ENCODE peak calls at places on chromosomes 6 and 20, in four cellular contexts. F is CD8-positive, alpha-beta T cell; B is HCT116; E is PC-9. C is an unnamed sample. For H3K4me1, the result is how much of the 10 kb centered on the place peaks cover.

GRCh38 chr6:139060332-139060731 is 31.8 kb downstream of the ABRACL start:
- DNase-seq in E (no peak), B (no peak), F (no peak), C (no peak)

GRCh38 chr6:136334853-136335252 is 45.2 kb upstream of the BCLAF1 start:
- DNase-seq in F (no peak), B (no peak), E (no peak), C (no peak)

GRCh38 chr6:97812940-97813339 is 529.9 kb upstream of the MMS22L start:
- DNase-seq in B (no peak), F (no peak), E (no peak), C (no peak)

GRCh38 chr6:155190667-155191066 is 73.1 kb upstream of the CLDN20 start:
- DNase-seq in E (no peak), F (no peak), B (no peak), C (no peak)

GRCh38 chr6:45116714-45117410 is 211.3 kb upstream of the RUNX2 start:
- DNase-seq in F (no peak), B (no peak), E (no peak), C (no peak)

GRCh38 chr6:26045046-26045938 is 41.9 kb upstream of the HFE start:
- DNase-seq in E (peak), F (peak), B (no peak), C (peak)

GRCh38 chr20:52016022-52016421 is 175.6 kb downstream of the ZFP64 start:
- DNase-seq in F (no peak), E (no peak), B (no peak), C (no peak)

GRCh38 chr20:53889411-53890148 is 180.8 kb downstream of the BCAS1 start:
- DNase-seq in F (no peak), E (no peak), B (no peak), C (no peak)

GRCh38 chr6:168538892-168539811 is 98.2 kb downstream of the SMOC2 start:
- DNase-seq in B (no peak), F (no peak), E (no peak), C (no peak)

GRCh38 chr6:111484655-111484974 is 1.6 kb upstream of the REV3L start:
- DNase-seq in F (no peak), B (no peak), E (no peak), C (no peak)

GRCh38 chr6:45650527-45651135 is 272.9 kb upstream of the SUPT3H start:
- DNase-seq in F (no peak), B (peak), E (peak), C (no peak)

GRCh38 chr6:151391471-151392428 is at the start of gene ZBTB2:
- DNase-seq in B (no peak), F (peak), E (peak), C (peak)

GRCh38 chr6:138278326-138278725 is 60.0 kb upstream of the PBOV1 start:
- DNase-seq in F (no peak), B (no peak), E (no peak), C (no peak)

GRCh38 chr6:37988131-37988530 is 168.6 kb downstream of the ZFAND3 start:
- DNase-seq in B (no peak), E (no peak), F (no peak), C (no peak)

GRCh38 chr20:20317195-20318113 is 50.5 kb upstream of the INSM1 start:
- DNase-seq in F (no peak), B (no peak), E (no peak), C (no peak)

GRCh38 chr6:118124851-118125250 is 217.8 kb downstream of the SLC35F1 start:
- DNase-seq in E (no peak), B (no peak), F (no peak), C (no peak)

GRCh38 chr20:12827796-12828406 is 180.9 kb upstream of the SPTLC3 start:
- DNase-seq in F (no peak), E (no peak), B (no peak), C (no peak)

GRCh38 chr6:52538252-52538905 is 38.5 kb downstream of the TRAM2 start:
- DNase-seq in B (no peak), F (no peak), E (no peak), C (no peak)

GRCh38 chr6:24272148-24272547 is 85.7 kb downstream of the DCDC2 start:
- DNase-seq in E (no peak), B (no peak), F (no peak), C (no peak)

GRCh38 chr20:33370296-33370695 is 31.0 kb downstream of the CDK5RAP1 start:
- DNase-seq in F (peak), B (no peak), E (no peak), C (no peak)

GRCh38 chr6:167087857-167088256 is 35.0 kb upstream of the CCR6 start:
- DNase-seq in F (no peak), B (no peak), E (no peak), C (no peak)

GRCh38 chr6:106745824-106746610 is 116.6 kb downstream of the QRSL1 start:
- DNase-seq in B (no peak), E (peak), F (no peak), C (no peak)

GRCh38 chr6:76703786-76704185 is 631.3 kb upstream of the IMPG1 start:
- DNase-seq in B (no peak), E (no peak), F (no peak), C (no peak)

GRCh38 chr20:56504373-56505005 is 20.1 kb upstream of the FAM209A start:
- DNase-seq in E (no peak), F (peak), B (no peak), C (no peak)

GRCh38 chr6:17712573-17712972 is 5.8 kb upstream of the NUP153 start:
- DNase-seq in B (no peak), E (no peak), F (no peak), C (no peak)

GRCh38 chr6:21665101-21665435 is 71.5 kb downstream of the SOX4 start:
- DNase-seq in F (no peak), E (no peak), B (no peak), C (no peak)

GRCh38 chr6:14542670-14543366 is 425.2 kb downstream of the CD83 start:
- DNase-seq in B (peak), E (no peak), F (peak), C (no peak)

GRCh38 chr6:111478749-111479148 is 4.3 kb downstream of the REV3L start:
- DNase-seq in B (peak), F (no peak), E (peak), C (no peak)

GRCh38 chr6:139240161-139241010 is 51.4 kb downstream of the TXLNB start:
- DNase-seq in F (no peak), B (no peak), E (no peak), C (no peak)

GRCh38 chr6:158660331-158660730 is 10.5 kb downstream of the SYTL3 start:
- DNase-seq in F (peak), B (no peak), E (peak), C (no peak)

GRCh38 chr6:144478487-144478886 is 193.4 kb downstream of the UTRN start:
- DNase-seq in B (no peak), F (no peak), E (no peak), C (peak)

GRCh38 chr6:133705071-133705470 is 183.8 kb upstream of the TCF21 start:
- DNase-seq in E (no peak), B (no peak), F (no peak), C (no peak)

GRCh38 chr6:84061613-84062398 is 28.2 kb downstream of the MRAP2 start:
- DNase-seq in B (no peak), E (no peak), F (no peak), C (no peak)

DNA sequence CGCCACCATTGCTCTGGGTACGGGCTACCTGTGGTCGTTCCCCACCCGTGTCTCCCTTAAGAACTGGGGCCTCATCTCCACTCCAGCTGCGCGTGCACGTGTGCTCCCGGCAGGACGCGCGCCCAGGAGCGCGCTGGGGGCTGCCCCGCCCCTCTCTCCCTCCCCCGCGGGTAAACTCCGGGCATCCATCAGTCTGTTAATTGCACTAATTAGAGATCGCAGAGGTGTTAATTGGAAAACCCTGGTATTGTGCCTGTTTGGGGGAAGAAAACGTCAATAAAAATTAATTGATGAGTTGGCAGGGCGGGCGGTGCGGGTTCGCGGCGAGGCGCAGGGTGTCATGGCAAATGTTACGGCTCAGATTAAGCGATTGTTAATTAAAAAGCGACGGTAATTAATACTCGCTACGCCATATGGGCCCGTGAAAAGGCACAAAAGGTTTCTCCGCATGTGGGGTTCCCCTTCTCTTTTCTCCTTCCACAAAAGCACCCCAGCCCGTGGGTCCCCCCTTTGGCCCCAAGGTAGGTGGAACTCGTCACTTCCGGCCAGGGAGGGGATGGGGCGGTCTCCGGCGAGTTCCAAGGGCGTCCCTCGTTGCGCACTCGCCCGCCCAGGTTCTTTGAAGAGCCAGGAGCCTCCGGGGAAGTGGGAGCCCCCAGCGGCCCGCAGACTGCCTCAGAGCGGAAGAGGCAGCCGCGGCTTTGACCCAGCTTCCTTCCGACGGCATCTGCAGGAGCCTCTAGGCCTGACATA is 14.4 kb downstream of the FOXP4 start:
- DNase-seq in F (peak), E (no peak), B (no peak), C (peak)
- H3K4me1 ChIP-seq in F (under half), E (under half), B (under half), C (under half)

DNA sequence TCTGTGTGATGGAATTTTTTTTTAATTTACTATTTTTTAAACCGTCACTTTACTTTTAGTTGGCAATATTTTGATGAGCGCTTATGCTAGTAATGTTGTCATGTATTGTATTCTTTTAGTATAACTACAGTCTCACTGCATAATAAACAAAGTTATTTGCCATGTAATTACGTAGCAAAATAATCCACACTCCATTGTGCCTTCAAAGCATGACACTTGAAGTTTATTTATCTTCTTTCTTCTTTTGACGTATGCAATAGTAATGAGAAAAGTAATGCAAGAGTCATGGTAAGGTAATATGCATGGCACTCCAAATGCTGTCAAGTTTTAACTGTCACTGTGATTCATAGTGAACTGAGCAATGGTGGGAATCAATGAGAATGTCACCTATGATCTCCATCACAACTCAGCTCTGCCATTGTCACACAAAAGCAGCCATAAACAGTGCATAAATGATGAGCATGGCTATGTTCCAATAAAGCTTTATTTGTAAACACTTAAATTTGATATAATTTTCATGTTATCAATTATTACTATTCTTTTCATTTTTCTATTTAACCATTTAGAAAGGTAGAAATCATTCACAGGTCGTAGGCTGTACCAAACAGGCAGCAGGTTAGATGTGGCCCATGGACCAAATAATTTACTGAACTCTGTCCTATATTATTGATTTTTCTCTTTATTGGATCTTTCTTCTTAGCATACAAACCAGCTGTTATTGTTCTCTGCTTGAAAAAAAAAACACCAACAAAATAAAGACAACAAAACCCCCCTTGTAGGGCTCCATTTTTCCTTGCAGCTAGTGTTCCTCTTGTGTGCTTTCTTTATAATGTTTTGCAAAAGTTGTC is 27.1 kb downstream of the RNF217 start:
- DNase-seq in F (no peak), E (no peak), B (no peak), C (no peak)
- TF ChIP-seq CTCF in F (no peak), E (no peak), B (no peak), C (no peak)

GRCh38 chr6:13282393-13283069 is 45.8 kb downstream of the TBC1D7 start:
- DNase-seq in B (no peak), E (no peak), F (no peak), C (no peak)
- H3K4me1 ChIP-seq in B (under half), E (under half), F (under half), C (under half)

GRCh38 chr6:30344868-30345671 is at the start of gene RPP21:
- DNase-seq in E (peak), B (peak), F (peak), C (peak)
- TF ChIP-seq CTCF in E (no peak), B (no peak), F (no peak), C (no peak)

GRCh38 chr20:38872036-38872435 is 54.2 kb upstream of the FAM83D start:
- DNase-seq in B (no peak), F (no peak), E (peak), C (no peak)
- H3K4me1 ChIP-seq in B (under half), F (half or more), E (under half), C (under half)

DNA sequence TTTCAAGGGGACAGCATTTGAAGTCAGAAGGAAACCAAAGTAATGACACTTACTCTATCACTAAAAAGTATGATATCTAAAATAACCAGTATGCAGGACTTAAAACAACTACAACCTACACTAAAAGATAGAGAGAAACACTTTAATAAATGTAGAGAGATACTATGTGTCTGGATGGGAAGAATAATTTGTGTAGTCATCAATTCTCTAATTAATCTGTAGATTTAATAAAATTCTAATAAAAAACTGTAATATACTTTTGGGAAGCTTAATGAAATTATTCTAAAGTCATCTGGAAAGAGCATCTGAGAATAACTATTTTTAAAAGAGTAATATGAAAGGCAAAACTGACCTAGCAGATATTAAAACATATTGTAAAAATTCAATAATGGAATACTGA is 52.1 kb downstream of the PRKN start:
- DNase-seq in F (no peak), E (no peak), B (no peak), C (no peak)
- TF ChIP-seq CTCF in F (no peak), E (no peak), B (no peak), C (no peak)

GRCh38 chr6:126607281-126607680 is 267.4 kb downstream of the CENPW start:
- DNase-seq in B (no peak), F (no peak), E (no peak), C (no peak)
- H3K4me1 ChIP-seq in B (under half), F (under half), E (under half), C (under half)

GRCh38 chr6:68468244-68468884 is 166.7 kb upstream of the ADGRB3 start:
- DNase-seq in F (no peak), B (no peak), E (no peak), C (no peak)
- TF ChIP-seq CTCF in F (no peak), B (no peak), E (peak), C (no peak)

GRCh38 chr6:42692151-42692911 is 30.1 kb downstream of the PRPH2 start:
- DNase-seq in F (no peak), B (peak), E (no peak), C (no peak)
- H3K4me1 ChIP-seq in F (under half), B (under half), E (under half), C (under half)

C was measured in heart right ventricle.